ENCODE peak calls at places on chromosomes 11 and 22, in six cellular contexts. J is astrocyte of the spinal cord, B is transverse colon, T is ascending aorta, G is BJ, C is stomach. H is an unnamed sample.

GRCh38 chr22:27892064-27892463 is 27.0 kb downstream of the PITPNB start:
- DNase-seq in J (no peak), B (no peak), T (no peak), G (no peak), C (no peak), H (no peak)

GRCh38 chr22:27213766-27214581 is 556.6 kb downstream of the MIAT start:
- DNase-seq in J (peak; percentile 90), B (peak; percentile 38), T (peak; percentile 32), G (no peak), C (no peak), H (no peak)

GRCh38 chr11:36364551-36364950 is 68.5 kb downstream of the PRR5L start:
- DNase-seq in J (peak; percentile 34), B (peak; percentile 57), T (no peak), G (no peak), C (no peak), H (peak; percentile 27)

GRCh38 chr11:125941606-125942275 is 4.1 kb upstream of the VSIG10L2 start:
- DNase-seq in J (peak; percentile 10), B (peak; percentile 69), T (no peak), G (no peak), C (peak; percentile 70), H (peak; percentile 50)

GRCh38 chr11:80620867-80621266 is 1180.0 kb upstream of the TENM4 start:
- DNase-seq in J (no peak), B (no peak), T (no peak), G (no peak), C (no peak), H (no peak)

GRCh38 chr22:39215430-39216142 is 29.2 kb downstream of the PDGFB start:
- DNase-seq in J (no peak), B (no peak), T (no peak), G (no peak), C (no peak), H (no peak)

GRCh38 chr11:27205269-27205668 is 157.7 kb downstream of the CCDC34 start:
- DNase-seq in J (no peak), B (no peak), T (no peak), G (no peak), C (no peak), H (no peak)

GRCh38 chr11:91421586-91421985 is 803.0 kb upstream of the FAT3 start:
- DNase-seq in J (no peak), B (no peak), T (no peak), G (no peak), C (no peak), H (no peak)

GRCh38 chr11:21321530-21321929 is 652.1 kb downstream of the NELL1 start:
- DNase-seq in J (no peak), B (no peak), T (no peak), G (no peak), C (no peak), H (no peak)

GRCh38 chr11:67633758-67634365 is 4.1 kb upstream of the NUDT8 start:
- DNase-seq in J (no peak), B (no peak), T (no peak), G (no peak), C (no peak), H (no peak)

GRCh38 chr11:34558211-34558610 is 44.6 kb upstream of the ELF5 start:
- DNase-seq in J (peak; percentile 17), B (no peak), T (no peak), G (no peak), C (no peak), H (peak; percentile 40)

GRCh38 chr11:14773755-14774154 is 118.3 kb downstream of the CYP2R1 start:
- DNase-seq in J (no peak), B (no peak), T (no peak), G (no peak), C (no peak), H (no peak)

GRCh38 chr11:9726313-9727022 is 62.6 kb downstream of the SWAP70 start:
- DNase-seq in J (peak; percentile 86), B (no peak), T (no peak), G (no peak), C (no peak), H (peak; percentile 44)

GRCh38 chr22:17158176-17158567 is 905 bp downstream of the HDHD5 start:
- DNase-seq in J (no peak), B (no peak), T (no peak), G (no peak), C (no peak), H (no peak)

GRCh38 chr11:113106507-113106906 is 145.3 kb downstream of the NCAM1 start:
- DNase-seq in J (peak; percentile 74), B (no peak), T (no peak), G (peak; percentile 54), C (no peak), H (no peak)

GRCh38 chr11:117831661-117832415 is 7.3 kb upstream of the FXYD2 start:
- DNase-seq in J (no peak), B (peak; percentile 4), T (no peak), G (no peak), C (peak; percentile 18), H (no peak)

DNA sequence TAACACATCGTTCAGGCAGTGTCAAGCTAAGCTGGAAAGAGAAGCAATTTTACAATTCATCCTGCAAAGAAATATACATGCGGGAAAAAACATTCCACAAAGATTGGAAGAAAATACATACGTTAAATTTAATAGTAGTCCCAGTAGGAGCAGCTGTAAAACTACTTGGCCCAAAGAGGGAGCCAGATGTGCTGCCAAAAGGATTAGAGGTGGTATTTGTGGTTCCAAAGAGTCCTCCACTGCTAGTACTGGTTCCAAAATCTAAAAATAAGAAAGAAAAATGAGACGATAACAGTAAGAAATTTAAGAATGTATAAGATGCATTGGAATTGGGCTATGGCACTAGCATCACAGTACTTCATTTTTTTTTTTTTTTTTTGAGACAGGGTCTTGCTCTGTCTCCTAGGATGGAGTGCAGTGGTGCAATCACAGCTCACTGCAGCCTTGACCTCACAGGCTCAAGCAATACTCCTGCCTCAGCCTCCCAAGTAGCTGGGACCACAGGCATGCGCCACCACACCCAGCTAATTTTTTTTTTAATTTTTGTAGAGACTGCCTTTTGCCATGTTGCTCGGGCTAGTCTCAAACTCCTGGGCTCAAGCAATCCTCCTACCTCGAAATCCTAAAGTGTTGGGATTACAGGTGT is 21.5 kb downstream of the NUP98 start:
- DNase-seq in J (no peak), B (no peak), T (no peak), G (no peak), C (no peak), H (no peak)
- TF ChIP-seq CTCF in J (no peak), B (no peak), T (no peak), G (no peak), C (no peak), H (no peak)

GRCh38 chr11:93605638-93606037 is 55.8 kb upstream of the CEP295 start:
- DNase-seq in J (no peak), B (no peak), T (no peak), G (no peak), C (no peak), H (no peak)

GRCh38 chr11:93604276-93604675 is 57.2 kb upstream of the CEP295 start:
- DNase-seq in J (no peak), B (no peak), T (no peak), G (no peak), C (no peak), H (no peak)

GRCh38 chr11:93603225-93603624 is 58.3 kb upstream of the CEP295 start:
- DNase-seq in J (no peak), B (no peak), T (no peak), G (no peak), C (no peak), H (no peak)

GRCh38 chr11:93606314-93606713 is 55.2 kb upstream of the CEP295 start:
- DNase-seq in J (no peak), B (no peak), T (no peak), G (no peak), C (no peak), H (no peak)

GRCh38 chr11:93603671-93604070 is 57.8 kb upstream of the CEP295 start:
- DNase-seq in J (no peak), B (no peak), T (no peak), G (no peak), C (no peak), H (no peak)
- TF ChIP-seq CTCF in J (no peak), B (no peak), T (no peak), G (no peak), C (no peak), H (no peak)

DNA sequence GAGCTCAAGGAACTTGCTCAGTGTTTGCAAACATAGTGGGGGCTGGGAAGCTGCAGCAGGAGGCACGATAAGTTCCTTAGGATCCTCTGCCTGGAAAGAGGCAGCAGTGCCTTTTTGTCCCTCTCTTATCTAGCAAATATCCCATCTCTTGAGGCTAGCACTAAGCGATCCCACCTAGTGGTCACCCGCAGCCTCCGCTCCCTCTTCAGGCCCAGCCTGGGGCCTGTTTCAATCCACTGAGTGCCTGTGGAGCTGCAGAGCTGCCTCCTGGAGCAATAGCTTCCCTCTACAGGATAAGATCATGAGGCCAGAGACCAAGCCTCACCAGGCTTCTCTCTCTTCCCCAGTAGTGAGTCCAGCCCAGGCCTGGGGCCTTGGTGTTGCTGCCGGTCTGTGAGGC is 65.8 kb downstream of the SLC22A12 start:
- DNase-seq in J (no peak), B (no peak), T (no peak), G (no peak), C (no peak), H (no peak)
- TF ChIP-seq CTCF in J (no peak), B (no peak), T (no peak), G (no peak), C (no peak), H (no peak)

GRCh38 chr22:25775501-25775900 is 33.5 kb downstream of the MYO18B start:
- DNase-seq in J (peak; percentile 20), B (no peak), T (no peak), G (no peak), C (no peak), H (no peak)

GRCh38 chr22:25772288-25772687 is 30.3 kb downstream of the MYO18B start:
- DNase-seq in J (no peak), B (no peak), T (no peak), G (no peak), C (no peak), H (no peak)

GRCh38 chr22:25777870-25778269 is 35.9 kb downstream of the MYO18B start:
- DNase-seq in J (peak; percentile 28), B (no peak), T (no peak), G (no peak), C (no peak), H (peak; percentile 20)

GRCh38 chr22:25777411-25777810 is 35.4 kb downstream of the MYO18B start:
- DNase-seq in J (no peak), B (no peak), T (no peak), G (no peak), C (no peak), H (no peak)

DNA sequence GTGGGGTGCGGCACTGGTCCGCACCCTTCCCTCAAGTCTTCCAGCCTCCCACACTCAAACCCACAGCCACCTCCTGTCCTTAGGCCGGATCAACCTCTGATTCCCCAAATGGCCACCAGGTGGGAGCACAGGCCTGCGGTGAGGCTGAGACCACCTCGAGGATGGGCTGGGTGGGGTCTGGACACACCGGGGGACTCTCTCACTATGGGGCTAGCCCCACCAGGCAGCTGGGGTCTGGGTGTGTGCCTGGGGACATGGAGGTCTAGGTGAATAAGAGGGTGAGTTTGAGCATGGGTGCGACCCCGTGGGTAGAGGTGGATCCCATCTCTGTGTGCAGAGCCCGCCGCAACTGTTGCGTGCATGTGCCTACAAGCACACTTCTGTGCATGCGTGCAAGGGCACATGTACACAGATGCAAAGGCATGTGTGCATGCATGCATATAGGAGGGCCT is 32.6 kb downstream of the MYO18B start:
- DNase-seq in J (no peak), B (no peak), T (no peak), G (no peak), C (no peak), H (no peak)
- TF ChIP-seq CTCF in J (peak; percentile 57), B (peak; percentile 7), T (no peak), G (peak; percentile 69), C (no peak), H (peak; percentile 30)